ENCODE peak calls at places on chromosomes 7 and 10, in five cellular contexts. D, K, O, N and L are unnamed samples.

GRCh38 chr10:17229016-17229716 is 1.1 kb downstream of the VIM start:
- DNase-seq in N (peak), O (peak), K (peak), D (peak), L (peak)

GRCh38 chr7:17709127-17709526 is 231.2 kb downstream of the SNX13 start:
- DNase-seq in N (no peak), D (no peak), O (no peak), K (no peak), L (no peak)

GRCh38 chr10:75845538-75845937 is 414.1 kb downstream of the LRMDA start:
- DNase-seq in N (no peak), D (no peak), K (no peak), O (peak), L (no peak)

GRCh38 chr7:66326501-66327180 is 121.5 kb downstream of the TPST1 start:
- DNase-seq in K (no peak), D (peak), N (peak), O (no peak), L (no peak)

GRCh38 chr7:30678805-30679204 is 3.5 kb downstream of the CRHR2 start:
- DNase-seq in K (no peak), O (no peak), N (no peak), D (no peak), L (no peak)

GRCh38 chr7:41110186-41110585 is 592.7 kb downstream of the INHBA start:
- DNase-seq in K (no peak), O (no peak), D (peak), N (peak), L (no peak)

GRCh38 chr10:130037169-130037661 is 73.1 kb upstream of the EBF3 start:
- DNase-seq in K (no peak), O (no peak), N (no peak), D (no peak), L (no peak)

GRCh38 chr10:43806851-43807640 is 158.4 kb upstream of the ZNF32 start:
- DNase-seq in K (no peak), D (no peak), N (no peak), O (no peak), L (no peak)

GRCh38 chr10:21340341-21340740 is 185.1 kb downstream of the SKIDA1 start:
- DNase-seq in O (no peak), D (no peak), N (no peak), K (no peak), L (no peak)

GRCh38 chr10:80488539-80489066 is 34.5 kb downstream of the TSPAN14 start:
- DNase-seq in K (no peak), D (no peak), O (no peak), N (no peak), L (no peak)

GRCh38 chr7:68573271-68574000 is 1024.8 kb upstream of the AUTS2 start:
- DNase-seq in N (no peak), D (no peak), K (no peak), O (no peak), L (no peak)

GRCh38 chr10:61903184-61903990 is 1.9 kb downstream of the ARID5B start:
- DNase-seq in K (peak), D (peak), N (peak), O (peak), L (peak)

GRCh38 chr7:157523766-157524421 is 187.1 kb downstream of the DNAJB6 start:
- DNase-seq in O (no peak), D (no peak), N (no peak), K (peak), L (no peak)

GRCh38 chr10:77967611-77968022 is 41.1 kb upstream of the DLG5 start:
- DNase-seq in D (no peak), N (no peak), O (peak), K (no peak), L (peak)

GRCh38 chr10:14556285-14556956 is 218.3 kb downstream of the FAM107B start:
- DNase-seq in N (no peak), D (peak), O (peak), K (peak), L (no peak)

GRCh38 chr10:3784510-3785250 is at the start of gene KLF6:
- DNase-seq in D (peak), K (no peak), N (no peak), O (peak), L (no peak)

DNA sequence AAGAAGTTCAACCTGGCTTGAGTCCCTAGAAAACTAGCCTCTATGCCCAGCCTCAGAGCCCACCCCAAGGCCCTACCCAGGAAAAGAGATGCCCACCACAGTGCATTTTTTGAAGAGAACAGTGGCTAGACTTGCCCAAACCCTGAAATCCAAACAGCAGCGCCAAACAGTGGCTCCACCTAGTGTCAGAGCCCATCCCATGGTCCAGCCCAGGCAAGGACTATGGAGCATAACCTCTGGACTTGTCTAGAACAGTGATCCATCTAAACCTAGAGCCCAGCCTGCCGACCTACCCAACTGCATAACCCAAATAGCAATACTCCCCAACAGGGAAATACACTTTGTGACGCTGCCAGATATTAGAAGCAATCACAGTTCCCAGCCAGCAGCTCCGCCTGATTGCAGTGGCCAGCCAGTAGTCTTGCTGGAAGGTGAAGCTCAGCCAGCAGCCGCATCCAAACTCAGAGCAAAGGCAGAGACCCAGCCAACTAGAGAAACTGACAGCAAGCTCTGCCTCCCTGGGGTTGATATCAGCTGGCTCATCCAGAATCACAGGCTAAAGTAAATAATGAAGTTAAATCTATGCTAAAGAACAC is 44.5 kb downstream of the HBP1 start:
- DNase-seq in D (no peak), K (peak), N (no peak), O (no peak), L (no peak)
- H2AK5ac ChIP-seq in D (no peak), K (no peak), N (no peak), O (no peak), L (no peak)

DNA sequence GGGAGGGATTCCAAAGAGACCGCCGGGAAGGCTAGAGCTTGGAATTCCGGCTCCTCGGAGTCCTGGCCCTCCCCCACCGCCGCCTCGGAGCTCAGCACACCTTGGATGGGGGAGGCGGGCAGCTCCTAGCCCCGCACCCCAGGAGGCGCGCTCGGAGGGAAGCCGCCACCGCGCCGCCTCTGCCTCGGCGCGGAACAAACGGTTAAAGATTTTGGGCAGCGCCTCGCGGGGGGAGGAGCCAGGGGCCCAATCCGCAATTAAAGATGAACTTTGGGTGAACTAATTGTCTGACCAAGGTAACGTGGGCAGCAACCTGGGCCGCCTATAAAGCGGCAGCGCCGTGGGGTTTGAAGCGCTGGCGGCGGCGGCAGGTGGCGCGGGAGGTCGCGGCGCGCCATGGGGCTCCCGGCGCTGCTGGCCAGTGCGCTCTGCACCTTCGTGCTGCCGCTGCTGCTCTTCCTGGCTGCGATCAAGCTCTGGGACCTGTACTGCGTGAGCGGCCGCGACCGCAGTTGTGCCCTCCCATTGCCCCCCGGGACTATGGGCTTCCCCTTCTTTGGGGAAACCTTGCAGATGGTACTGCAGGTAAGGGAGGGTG is at the start of gene CYP26A1:
- DNase-seq in O (peak), K (peak), N (no peak), D (no peak), L (no peak)
- H2BK15ac ChIP-seq in O (no peak), K (no peak), N (no peak), D (no peak), L (no peak)

DNA sequence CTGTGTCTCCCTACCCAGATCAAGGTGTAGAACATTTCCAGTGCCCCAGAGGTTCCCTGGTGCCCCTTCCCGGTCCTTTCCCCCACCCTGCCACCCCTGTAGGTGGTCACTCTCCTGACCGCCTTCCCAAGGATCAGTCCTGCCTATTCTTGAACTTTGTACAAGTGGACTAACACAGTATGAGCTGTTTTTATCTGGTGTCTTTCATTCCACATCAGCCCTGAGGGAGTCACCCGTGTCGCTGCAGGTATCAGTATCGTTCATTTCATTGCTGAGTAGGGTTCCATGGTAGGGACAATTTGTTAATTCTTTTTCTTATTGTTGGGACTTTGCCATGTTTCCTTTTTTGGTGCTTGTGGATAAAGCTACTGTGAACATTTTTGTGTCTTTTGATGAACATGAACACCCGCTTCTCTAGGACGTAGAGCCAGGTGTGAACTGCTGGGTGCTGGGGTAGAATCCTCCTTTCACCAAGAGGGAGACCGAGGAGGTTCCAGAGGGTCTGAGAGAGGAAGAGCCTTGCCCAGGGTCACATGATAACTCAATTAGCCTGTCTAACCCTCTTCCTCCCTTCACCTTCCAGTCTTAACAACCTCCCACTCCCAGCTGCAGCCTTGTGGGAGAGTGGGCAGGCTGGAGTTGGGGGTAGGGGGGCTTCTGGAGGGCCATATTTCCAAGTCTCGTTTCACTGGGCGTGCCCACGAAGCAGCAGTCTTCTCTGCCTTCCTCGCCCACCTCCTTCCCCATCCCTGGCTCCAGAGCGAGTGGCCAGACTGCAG is 18.0 kb downstream of the PALD1 start:
- DNase-seq in K (no peak), N (no peak), D (no peak), O (no peak), L (no peak)
- H2AK5ac ChIP-seq in K (no peak), N (no peak), D (no peak), O (no peak), L (peak)

DNA sequence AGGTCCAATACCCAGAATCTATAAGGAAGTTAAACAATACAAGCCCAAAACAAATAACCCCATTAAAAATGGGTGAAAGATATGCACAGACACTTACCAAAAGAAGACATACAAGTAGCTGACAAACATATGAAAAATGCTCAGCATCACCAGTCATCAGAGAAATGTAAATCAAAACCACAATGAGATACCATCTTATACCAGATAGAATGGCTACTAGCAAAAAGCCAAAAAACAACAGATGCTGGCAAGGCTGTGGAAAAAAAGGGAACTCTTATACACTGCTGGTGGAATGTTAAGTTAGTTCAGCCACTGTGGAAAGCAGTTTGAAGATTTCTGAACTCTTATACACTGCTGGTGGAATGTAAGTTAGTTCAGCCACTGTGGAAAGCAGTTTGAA is 331.1 kb downstream of the KIF20B start:
- DNase-seq in N (no peak), K (no peak), O (no peak), D (no peak), L (no peak)
- H2BK15ac ChIP-seq in N (no peak), K (no peak), O (no peak), D (no peak), L (no peak)

DNA sequence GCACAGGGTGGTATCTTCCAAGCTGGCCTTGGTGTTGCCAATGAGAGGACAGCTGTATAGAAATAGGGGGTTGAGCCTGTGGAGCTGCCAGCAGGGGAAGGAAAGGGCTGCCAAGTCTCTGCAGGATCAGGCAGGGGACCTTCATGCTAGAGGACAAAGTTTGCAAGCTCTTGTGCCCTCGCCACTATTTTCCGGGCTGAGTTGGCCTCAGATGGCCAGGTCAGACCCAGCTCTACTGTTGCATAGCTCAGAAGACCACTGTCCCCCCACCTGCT is 68.7 kb downstream of the ARHGAP22 start:
- DNase-seq in O (no peak), D (no peak), N (no peak), K (no peak), L (no peak)
- H2AK5ac ChIP-seq in O (no peak), D (no peak), N (no peak), K (no peak), L (no peak)

DNA sequence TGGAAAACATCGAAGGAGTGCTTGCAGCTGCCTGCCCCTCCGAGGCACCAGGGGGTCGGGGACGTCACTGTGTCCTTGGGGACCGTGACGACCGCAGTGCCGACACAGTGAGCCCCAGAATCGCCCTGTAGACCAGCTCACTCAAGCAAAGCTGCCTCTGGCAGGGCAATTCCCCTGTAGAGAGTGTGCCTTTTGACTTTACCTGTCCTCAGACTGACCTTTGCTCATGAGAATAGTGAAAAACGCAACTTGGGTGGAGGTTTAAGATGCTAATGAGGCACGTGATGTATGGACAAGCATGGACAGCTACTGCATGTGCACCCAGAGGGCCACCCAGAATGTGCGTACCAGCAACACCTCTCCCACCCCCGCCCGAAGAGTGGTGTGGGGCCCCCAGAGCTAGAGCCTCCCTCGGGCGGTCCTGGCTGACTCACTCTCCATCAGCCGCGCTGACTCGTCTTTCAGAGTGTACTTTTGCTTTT is 271.9 kb downstream of the ADARB2 start:
- DNase-seq in K (no peak), N (no peak), O (no peak), D (no peak), L (no peak)
- H2BK15ac ChIP-seq in K (no peak), N (no peak), O (no peak), D (no peak), L (no peak)

DNA sequence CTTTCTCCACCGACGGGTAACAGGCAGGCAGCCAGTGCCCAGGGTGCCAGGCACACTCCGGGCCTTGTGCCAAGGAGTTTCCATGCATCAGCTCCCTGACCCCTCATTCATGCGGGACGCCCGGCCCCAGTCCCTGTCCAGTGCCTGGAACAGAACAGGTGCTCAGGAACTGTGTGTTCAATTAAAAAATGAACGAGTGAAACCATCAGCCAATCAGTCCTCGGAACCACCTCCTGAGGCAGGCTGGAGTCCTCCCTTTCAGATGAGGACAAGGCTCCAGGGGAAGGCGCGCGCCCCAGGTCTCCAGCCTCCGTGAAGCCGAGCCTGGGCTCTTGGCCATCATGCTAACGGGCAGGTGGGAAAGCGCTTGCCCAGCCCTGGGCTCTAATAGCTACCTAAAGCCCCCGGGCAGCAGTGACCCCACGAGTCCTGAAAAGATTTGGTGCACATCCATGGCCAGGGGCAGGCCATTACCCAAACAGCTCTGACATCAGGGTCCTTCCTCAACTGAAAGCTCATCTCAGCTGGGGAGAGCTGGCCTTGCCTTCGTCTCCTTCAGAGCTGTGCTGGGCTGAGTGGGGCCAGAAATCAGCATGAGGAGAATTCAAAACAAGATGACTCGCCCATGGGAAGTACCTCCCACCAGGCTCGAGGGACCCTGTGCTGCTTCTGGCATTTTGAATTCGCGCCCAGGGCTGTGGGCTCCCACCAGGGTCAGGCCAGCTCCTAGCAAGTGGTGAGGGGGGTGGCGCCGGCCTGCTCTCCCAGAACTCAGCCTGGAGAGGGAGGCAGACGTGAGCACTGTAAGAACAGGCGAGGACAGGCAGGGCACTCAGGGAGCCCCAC is 200.5 kb downstream of the MAD1L1 start:
- DNase-seq in N (no peak), D (peak), K (no peak), O (peak), L (no peak)
- H2AK5ac ChIP-seq in N (no peak), D (no peak), K (no peak), O (no peak), L (peak)

DNA sequence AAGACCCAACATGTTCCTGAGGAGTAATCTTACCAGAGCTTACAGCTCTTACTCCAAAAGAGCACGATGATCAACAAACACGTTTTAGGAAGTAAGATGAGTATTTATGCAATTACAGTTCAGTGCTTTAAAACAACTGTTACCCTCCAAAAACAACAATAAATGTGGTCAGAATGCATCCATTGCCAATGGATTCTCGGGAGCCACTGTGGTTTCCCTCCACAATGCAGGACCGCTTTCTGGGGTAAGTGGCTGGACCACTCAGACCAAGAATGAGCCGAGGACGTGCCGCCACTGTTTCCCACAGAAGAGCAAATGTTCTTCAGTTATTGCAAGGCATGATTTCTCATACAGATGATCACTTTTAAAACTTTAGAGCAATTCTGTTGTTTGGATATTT is 232.3 kb upstream of the MKLN1 start:
- DNase-seq in N (no peak), K (no peak), O (no peak), D (no peak), L (no peak)
- H2BK15ac ChIP-seq in N (no peak), K (no peak), O (no peak), D (no peak), L (no peak)